ENCODE peak calls at places on chromosomes 3 and 15, in eight cellular contexts. U, T, S, P, F, Q, H and R are unnamed samples.

GRCh38 chr15:64710664-64711441 is 64.5 kb downstream of the RBPMS2 start:
- DNase-seq in U (no peak), T (no peak), S (peak), P (no peak), F (no peak), Q (no peak), H (no peak), R (no peak)

GRCh38 chr15:41494922-41495735 is 1.5 kb downstream of the ITPKA start:
- DNase-seq in U (peak), T (no peak), S (no peak), P (peak), F (peak), Q (no peak), H (peak), R (no peak)

GRCh38 chr15:67107014-67107812 is 41.8 kb downstream of the SMAD3 start:
- DNase-seq in U (no peak), T (peak), S (peak), P (no peak), F (peak), Q (peak), H (no peak), R (no peak)

GRCh38 chr15:100346866-100347512 is 5.2 kb upstream of the ADAMTS17 start:
- DNase-seq in U (no peak), T (no peak), S (no peak), P (peak), F (no peak), Q (no peak), H (no peak), R (no peak)

GRCh38 chr3:156474560-156475389 is 80.1 kb downstream of the SSR3 start:
- DNase-seq in U (peak), T (peak), S (no peak), P (peak), F (no peak), Q (no peak), H (no peak), R (no peak)

GRCh38 chr3:192212979-192213378 is 514.4 kb downstream of the FGF12 start:
- DNase-seq in U (no peak), T (no peak), S (no peak), P (no peak), F (no peak), Q (no peak), H (no peak), R (no peak)

GRCh38 chr3:119311191-119311925 is 17.2 kb downstream of the ARHGAP31 start:
- DNase-seq in U (no peak), T (peak), S (no peak), P (no peak), F (no peak), Q (peak), H (no peak), R (no peak)

GRCh38 chr3:156727519-156728205 is 53.3 kb downstream of the TIPARP start:
- DNase-seq in U (peak), T (no peak), S (no peak), P (no peak), F (no peak), Q (no peak), H (no peak), R (no peak)

GRCh38 chr3:111582114-111582461 is 13.1 kb downstream of the ZBED2 start:
- DNase-seq in U (no peak), T (peak), S (no peak), P (no peak), F (no peak), Q (peak), H (no peak), R (no peak)

GRCh38 chr3:161890147-161890625 is 393.6 kb downstream of the OTOL1 start:
- DNase-seq in U (no peak), T (peak), S (peak), P (no peak), F (no peak), Q (peak), H (no peak), R (peak)

GRCh38 chr3:66466606-66467270 is 34.1 kb downstream of the LRIG1 start:
- DNase-seq in U (no peak), T (no peak), S (no peak), P (no peak), F (no peak), Q (no peak), H (no peak), R (no peak)

GRCh38 chr3:66464512-66464894 is 36.3 kb downstream of the LRIG1 start:
- DNase-seq in U (no peak), T (peak), S (no peak), P (no peak), F (no peak), Q (no peak), H (no peak), R (no peak)

GRCh38 chr3:66465587-66465986 is 35.2 kb downstream of the LRIG1 start:
- DNase-seq in U (no peak), T (no peak), S (no peak), P (no peak), F (no peak), Q (no peak), H (no peak), R (no peak)

GRCh38 chr3:66463734-66464511 is 36.9 kb downstream of the LRIG1 start:
- DNase-seq in U (no peak), T (no peak), S (no peak), P (no peak), F (no peak), Q (peak), H (no peak), R (no peak)

DNA sequence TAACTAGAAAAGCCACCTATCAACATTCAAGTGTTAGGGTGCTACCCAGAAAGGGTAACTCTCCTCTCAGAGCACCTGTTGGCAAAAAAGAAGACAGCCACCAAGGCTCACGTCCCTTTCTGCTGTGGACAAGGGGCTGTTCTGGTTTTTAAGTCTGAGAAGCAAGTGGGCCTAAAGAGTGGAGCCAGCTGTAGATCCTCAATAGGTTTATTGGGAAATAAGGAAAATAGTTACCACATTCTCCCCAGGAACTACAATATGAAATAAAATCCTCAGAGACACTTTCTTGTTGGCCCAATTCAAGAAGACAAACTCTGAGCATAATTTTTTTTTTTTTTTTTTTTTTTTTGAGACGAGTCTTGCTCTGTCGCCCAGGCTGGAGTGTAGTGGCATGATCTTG is 35.8 kb downstream of the LRIG1 start:
- DNase-seq in U (no peak), T (no peak), S (no peak), P (no peak), F (no peak), Q (no peak), H (no peak), R (no peak)
- H3K27ac ChIP-seq in U (no peak), T (no peak), S (no peak), P (no peak), F (no peak), Q (no peak), H (no peak), R (no peak)

DNA sequence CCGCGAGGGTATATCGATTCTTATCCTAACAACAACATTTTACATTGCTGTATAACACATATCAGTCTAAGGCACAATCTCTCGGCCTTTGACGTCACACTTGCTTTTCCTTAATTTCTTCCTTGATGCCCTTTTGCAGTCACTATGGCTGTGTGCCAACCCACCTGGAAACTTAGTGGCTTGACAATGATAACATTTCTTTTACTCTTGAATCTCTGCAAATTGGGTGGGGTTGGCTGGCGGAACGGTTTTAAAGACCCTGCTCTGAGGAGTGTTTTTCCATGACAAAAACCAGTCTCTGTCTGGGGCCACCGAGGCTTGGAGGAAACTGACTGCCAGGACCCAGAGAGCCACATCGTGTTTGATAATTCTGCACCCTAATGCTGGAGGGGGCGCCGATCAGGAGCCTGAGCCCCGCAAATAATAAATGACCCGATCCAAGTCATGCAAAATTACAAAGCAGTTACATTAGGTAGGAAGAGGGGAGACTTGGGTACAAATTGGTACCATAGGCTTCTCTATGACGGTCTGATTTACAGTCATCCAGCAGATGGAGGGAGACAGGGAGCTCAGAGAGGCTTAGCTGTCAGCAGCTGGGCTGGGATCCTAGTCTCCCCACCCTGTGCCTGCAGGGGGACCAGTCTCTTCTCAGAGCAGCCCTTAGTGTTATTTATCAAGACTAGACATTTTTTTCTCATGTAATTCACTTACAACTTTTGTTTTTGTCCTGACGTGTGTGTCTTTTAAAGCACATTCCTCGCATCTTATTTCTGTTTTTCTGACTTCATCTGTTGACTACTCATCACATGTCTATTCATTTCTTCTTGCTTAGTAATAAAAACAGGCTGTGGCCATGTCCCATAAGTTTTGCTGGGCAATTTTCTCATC is 115.8 kb downstream of the KLF13 start:
- DNase-seq in U (peak), T (peak), S (no peak), P (no peak), F (no peak), Q (peak), H (no peak), R (no peak)
- H3K27ac ChIP-seq in U (peak), T (no peak), S (no peak), P (no peak), F (no peak), Q (peak), H (no peak), R (no peak)

GRCh38 chr3:102979682-102980378 is 545.0 kb downstream of the ZPLD1 start:
- DNase-seq in U (no peak), T (peak), S (peak), P (peak), F (no peak), Q (peak), H (peak), R (peak)

GRCh38 chr3:102974333-102974732 is 539.5 kb downstream of the ZPLD1 start:
- DNase-seq in U (no peak), T (no peak), S (no peak), P (no peak), F (no peak), Q (no peak), H (no peak), R (no peak)

GRCh38 chr3:102980379-102980726 is 545.5 kb downstream of the ZPLD1 start:
- DNase-seq in U (no peak), T (no peak), S (no peak), P (no peak), F (no peak), Q (no peak), H (no peak), R (no peak)

DNA sequence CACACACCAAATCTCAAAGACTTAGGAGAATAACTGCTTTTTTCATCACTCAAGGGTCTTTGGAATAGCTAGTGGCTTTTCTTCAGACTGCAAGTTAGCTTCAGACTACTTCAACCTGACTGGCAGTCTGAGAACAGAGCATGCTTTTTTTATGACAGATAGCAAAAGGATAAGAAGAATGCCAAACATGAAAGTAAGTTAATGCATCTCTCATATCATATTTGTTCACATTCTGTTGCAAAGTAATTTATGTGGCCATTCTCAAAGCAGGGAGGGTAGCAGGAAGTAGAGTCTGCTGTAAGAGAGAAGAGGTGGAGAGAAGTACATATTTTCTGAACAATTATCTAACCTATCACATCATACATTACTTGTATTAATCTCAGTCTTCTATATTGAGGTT is 544.4 kb downstream of the ZPLD1 start:
- DNase-seq in U (no peak), T (no peak), S (no peak), P (no peak), F (no peak), Q (no peak), H (no peak), R (no peak)
- H3K27ac ChIP-seq in U (no peak), T (no peak), S (no peak), P (no peak), F (no peak), Q (no peak), H (no peak), R (no peak)

GRCh38 chr3:71051893-71052687 is 531.4 kb downstream of the FOXP1 start:
- DNase-seq in U (no peak), T (peak), S (no peak), P (no peak), F (no peak), Q (no peak), H (no peak), R (no peak)
- H3K27ac ChIP-seq in U (no peak), T (peak), S (peak), P (no peak), F (no peak), Q (no peak), H (no peak), R (peak)

GRCh38 chr3:78134496-78134895 is 1094.6 kb downstream of the ROBO2 start:
- DNase-seq in U (no peak), T (no peak), S (no peak), P (no peak), F (no peak), Q (no peak), H (no peak), R (no peak)

GRCh38 chr3:78139166-78139565 is 1099.3 kb downstream of the ROBO2 start:
- DNase-seq in U (no peak), T (peak), S (no peak), P (no peak), F (no peak), Q (peak), H (no peak), R (no peak)

GRCh38 chr3:78140866-78141658 is 1101.2 kb downstream of the ROBO2 start:
- DNase-seq in U (no peak), T (peak), S (no peak), P (no peak), F (no peak), Q (peak), H (no peak), R (no peak)

GRCh38 chr3:78143000-78143399 is 1103.1 kb downstream of the ROBO2 start:
- DNase-seq in U (no peak), T (no peak), S (no peak), P (no peak), F (no peak), Q (no peak), H (no peak), R (no peak)

DNA sequence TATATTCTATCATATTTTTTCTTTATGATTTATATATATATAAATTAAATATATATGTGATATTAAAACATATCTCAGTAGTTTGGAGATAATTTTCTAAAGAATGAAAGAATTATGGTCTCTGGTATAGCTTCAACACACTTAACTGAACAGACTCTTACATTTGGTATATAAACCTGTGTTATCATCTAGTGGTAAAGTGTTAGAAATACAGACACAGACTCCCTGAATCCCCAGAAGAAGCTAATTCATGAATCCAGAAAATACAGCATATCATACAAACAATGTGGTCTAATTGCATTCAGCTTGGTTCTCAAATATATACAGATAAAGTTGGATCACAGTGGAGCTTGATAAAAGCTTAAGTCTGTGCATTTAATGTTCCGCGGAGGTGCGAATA is 1100.4 kb downstream of the ROBO2 start:
- DNase-seq in U (no peak), T (no peak), S (no peak), P (no peak), F (no peak), Q (no peak), H (no peak), R (no peak)
- H3K27ac ChIP-seq in U (no peak), T (no peak), S (no peak), P (no peak), F (no peak), Q (peak), H (no peak), R (no peak)

DNA sequence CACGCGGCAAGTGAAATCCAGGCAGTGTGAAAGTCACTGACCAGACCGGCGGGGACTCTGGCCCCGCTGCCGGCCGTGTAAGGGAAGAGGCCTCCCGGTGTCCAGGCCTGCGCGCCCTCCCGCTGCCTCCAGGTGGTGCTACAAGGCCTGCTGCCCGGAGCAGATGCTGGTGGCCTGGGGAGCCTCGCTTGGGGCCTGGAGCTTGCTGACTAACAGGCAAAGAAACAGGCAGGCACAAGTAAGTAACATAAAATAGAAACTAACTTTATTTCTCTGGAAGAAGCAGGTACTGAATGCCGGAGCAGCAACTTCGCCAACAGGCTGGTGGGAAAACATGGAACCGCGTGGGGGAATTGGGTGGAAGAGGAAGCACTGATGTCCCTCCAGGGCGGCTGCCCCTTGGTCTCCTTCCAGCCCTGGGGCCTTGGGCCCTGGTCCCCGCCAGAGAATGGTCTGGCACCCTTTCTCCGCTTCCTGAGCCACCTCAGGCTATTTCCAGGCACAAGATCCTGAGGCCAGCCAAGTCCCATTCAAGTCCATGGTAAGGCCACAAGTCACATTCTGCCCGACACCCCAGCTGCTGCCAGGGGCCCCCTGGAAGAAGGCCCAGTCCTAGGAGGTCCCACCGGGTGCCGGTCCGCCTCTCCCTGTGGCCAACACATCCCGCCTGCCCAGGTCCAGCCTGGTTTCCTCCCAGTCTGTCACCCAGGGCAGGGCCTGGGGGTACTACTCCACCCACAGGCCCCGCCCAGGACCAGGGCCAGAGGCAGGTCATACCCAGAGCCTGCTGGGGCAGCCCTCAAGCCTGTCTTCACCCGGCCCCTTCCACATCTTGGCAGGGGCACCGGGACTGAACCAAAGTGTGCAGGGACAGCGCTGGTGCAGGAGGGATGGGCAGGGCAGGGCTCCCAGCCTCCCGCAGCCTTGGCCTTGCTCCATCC is 45.0 kb downstream of the TNK2 start:
- DNase-seq in U (peak), T (peak), S (peak), P (peak), F (peak), Q (peak), H (peak), R (peak)
- H3K27ac ChIP-seq in U (no peak), T (no peak), S (peak), P (no peak), F (no peak), Q (peak), H (no peak), R (peak)

GRCh38 chr3:46984591-46985459 is 5.4 kb downstream of the NBEAL2 start:
- DNase-seq in U (no peak), T (no peak), S (no peak), P (no peak), F (peak), Q (no peak), H (no peak), R (no peak)
- H3K27ac ChIP-seq in U (no peak), T (no peak), S (no peak), P (no peak), F (no peak), Q (no peak), H (no peak), R (no peak)

GRCh38 chr15:89888214-89888804 is 5.5 kb downstream of the AP3S2 start:
- DNase-seq in U (peak), T (peak), S (no peak), P (no peak), F (no peak), Q (peak), H (no peak), R (no peak)
- H3K27ac ChIP-seq in U (no peak), T (no peak), S (no peak), P (no peak), F (no peak), Q (no peak), H (no peak), R (no peak)